ENCODE peak calls at places on chromosomes 1 and 21, in nine cellular contexts. R is stimulated activated CD4-positive, alpha-beta T cell treated with anti-CD3 and anti-CD28 coated beads, Interleukin-12 subunit alpha, Interleukin-12 subunit beta, amount 100 ng/mL, for 4 hours; E is activated naive CD4-positive, alpha-beta T cell; U is stimulated activated CD8-positive, alpha-beta memory T cell treated with anti-CD3 and anti-CD28 coated beads, Interleukin-15, amount 100 ng/mL, for 1 hour; T is GDM1; X is D341Med; M is lower leg skin; W is iPS-NIHi11; H is 8988T. V is an unnamed sample.

GRCh38 chr1:52976183-52977035 is 49.3 kb downstream of the SCP2 start:
- DNase-seq in R (no peak), E (no peak), U (no peak), T (no peak), X (no peak), M (no peak), W (peak), H (no peak), V (no peak)

GRCh38 chr1:221850788-221851187 is 108.9 kb upstream of the DUSP10 start:
- DNase-seq in R (no peak), E (no peak), U (no peak), T (no peak), X (no peak), M (no peak), W (no peak), H (no peak), V (no peak)

GRCh38 chr1:68782890-68783289 is 286.0 kb upstream of the DEPDC1 start:
- DNase-seq in R (no peak), E (no peak), U (no peak), T (no peak), X (no peak), M (no peak), W (no peak), H (no peak), V (no peak)

GRCh38 chr1:6612641-6613360 is 730 bp upstream of the PHF13 start:
- DNase-seq in R (no peak), E (no peak), U (no peak), T (no peak), X (peak), M (peak), W (no peak), H (no peak), V (peak)

GRCh38 chr21:34796518-34797201 is 127.9 kb downstream of the CLIC6 start:
- DNase-seq in R (no peak), E (no peak), U (no peak), T (no peak), X (no peak), M (no peak), W (peak), H (no peak), V (no peak)

GRCh38 chr1:206797534-206798383 is 25.5 kb upstream of the IL10 start:
- DNase-seq in R (no peak), E (no peak), U (no peak), T (no peak), X (peak), M (no peak), W (peak), H (peak), V (no peak)

GRCh38 chr1:12594966-12595838 is 22.8 kb downstream of the DHRS3 start:
- DNase-seq in R (peak), E (no peak), U (no peak), T (no peak), X (peak), M (peak), W (peak), H (no peak), V (peak)

GRCh38 chr1:212415107-212415841 is 588 bp upstream of the PACC1 start:
- DNase-seq in R (no peak), E (no peak), U (no peak), T (peak), X (no peak), M (no peak), W (no peak), H (no peak), V (no peak)

GRCh38 chr1:66253330-66253921 is 280.5 kb upstream of the SGIP1 start:
- DNase-seq in R (no peak), E (no peak), U (no peak), T (peak), X (peak), M (no peak), W (peak), H (no peak), V (no peak)

GRCh38 chr1:217090073-217090911 is 367.1 kb upstream of the ESRRG start:
- DNase-seq in R (no peak), E (no peak), U (no peak), T (no peak), X (no peak), M (no peak), W (no peak), H (no peak), V (no peak)

GRCh38 chr1:86229405-86229804 is 72.8 kb upstream of the COL24A1 start:
- DNase-seq in R (no peak), E (no peak), U (no peak), T (no peak), X (no peak), M (no peak), W (no peak), H (no peak), V (no peak)